ENCODE peak calls at places on chromosomes 5 and 9, in six cellular contexts. E is A549, M is testis, J is heart left ventricle, R is prostate gland, N is H9. D is an unnamed sample.

GRCh38 chr9:110255417-110256141 is 728 bp downstream of the TXN start:
- DNase-seq in R (peak; percentile 55), E (peak; percentile 61), M (peak; percentile 72), J (peak; percentile 57), N (peak; percentile 57), D (peak; percentile 86)

GRCh38 chr5:61322738-61323429 is 9.2 kb upstream of the ZSWIM6 start:
- DNase-seq in M (no peak), E (no peak), R (no peak), N (no peak), J (no peak), D (peak; percentile 53)

GRCh38 chr5:81007637-81008027 is 47.5 kb downstream of the RASGRF2 start:
- DNase-seq in N (no peak), E (no peak), R (no peak), J (no peak), M (no peak), D (no peak)

GRCh38 chr9:117365438-117365837 is 49.4 kb downstream of the ASTN2 start:
- DNase-seq in M (no peak), E (no peak), N (no peak), R (peak; percentile 51), J (no peak), D (no peak)

GRCh38 chr9:114938687-114939575 is 8.5 kb upstream of the TNFSF8 start:
- DNase-seq in J (no peak), R (no peak), E (no peak), N (no peak), M (no peak), D (no peak)

GRCh38 chr5:116600876-116601275 is 26.3 kb upstream of the SEMA6A start:
- DNase-seq in R (no peak), E (no peak), N (no peak), M (no peak), J (no peak), D (no peak)

GRCh38 chr5:65288657-65289056 is 193.1 kb downstream of the ADAMTS6 start:
- DNase-seq in J (no peak), M (no peak), E (no peak), N (no peak), R (no peak), D (no peak)

GRCh38 chr5:177116631-177117373 is 16.8 kb upstream of the NSD1 start:
- DNase-seq in E (no peak), R (peak; percentile 78), M (peak; percentile 93), J (peak; percentile 93), N (peak; percentile 92), D (peak; percentile 92)

GRCh38 chr9:126791406-126792230 is 13.2 kb upstream of the ZBTB43 start:
- DNase-seq in R (no peak), E (peak; percentile 90), M (no peak), N (no peak), J (no peak), D (peak; percentile 10)

GRCh38 chr9:108617661-108618060 is 238.1 kb downstream of the ACTL7B start:
- DNase-seq in N (no peak), J (no peak), M (no peak), E (no peak), R (no peak), D (no peak)

GRCh38 chr5:172680921-172681320 is 39.9 kb downstream of the NEURL1B start:
- DNase-seq in N (no peak), J (no peak), E (no peak), M (no peak), R (no peak), D (no peak)

GRCh38 chr5:116583823-116584222 is 9.2 kb upstream of the SEMA6A start:
- DNase-seq in R (no peak), N (no peak), M (no peak), E (no peak), J (no peak), D (no peak)

GRCh38 chr5:65327582-65327981 is 154.1 kb downstream of the ADAMTS6 start:
- DNase-seq in E (peak; percentile 2), M (no peak), J (no peak), R (no peak), N (no peak), D (no peak)

GRCh38 chr5:114261989-114262388 is 99.9 kb upstream of the KCNN2 start:
- DNase-seq in E (no peak), J (no peak), N (no peak), R (no peak), M (no peak), D (no peak)

GRCh38 chr5:178786859-178787499 is 56.5 kb upstream of the ZNF354A start:
- DNase-seq in N (no peak), R (peak; percentile 38), M (no peak), J (no peak), E (peak; percentile 86), D (no peak)

GRCh38 chr9:967851-968641 is 8.4 kb upstream of the DMRT3 start:
- DNase-seq in E (no peak), N (peak; percentile 76), M (no peak), J (no peak), R (no peak), D (no peak)

GRCh38 chr5:37837101-37838032 is 2.5 kb downstream of the GDNF start:
- DNase-seq in J (peak; percentile 76), E (peak; percentile 69), M (peak; percentile 81), R (peak; percentile 51), N (peak; percentile 76), D (peak; percentile 73)

GRCh38 chr5:128815201-128815600 is 150.1 kb upstream of the SLC27A6 start:
- DNase-seq in J (no peak), M (no peak), E (no peak), R (no peak), N (peak; percentile 69), D (no peak)

DNA sequence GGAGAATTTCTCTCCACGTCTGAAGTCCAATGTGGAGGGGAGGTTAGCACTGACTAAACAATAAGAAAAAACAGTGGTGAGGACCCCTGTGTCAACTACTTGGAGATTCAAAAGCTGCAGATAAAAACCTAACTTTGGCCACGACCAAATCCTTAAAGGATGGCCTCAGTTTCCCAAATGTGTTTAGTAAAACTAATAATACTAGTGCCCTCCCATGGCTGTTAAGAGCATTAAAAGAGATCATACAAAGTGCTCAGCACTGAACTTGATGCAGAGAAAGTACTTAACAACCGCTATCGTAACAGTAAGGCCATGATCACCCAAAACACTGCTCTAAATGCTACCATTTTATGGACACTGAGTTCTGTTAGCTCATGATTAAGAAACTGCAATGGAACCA is 288.4 kb downstream of the EBF1 start:
- DNase-seq in N (no peak), E (no peak), M (no peak), R (no peak), J (no peak), D (no peak)
- H3K4me1 ChIP-seq in N (peaks cover 2% of the 10 kb centered on the region), E (peaks cover 3% of the 10 kb centered on the region), M (no peaks in the 10 kb centered on the region), R (no peaks in the 10 kb centered on the region), J (no peaks in the 10 kb centered on the region), D (peaks cover 6% of the 10 kb centered on the region)

GRCh38 chr5:149632311-149633251 is 51.3 kb downstream of the ARHGEF37 start:
- DNase-seq in R (no peak), M (no peak), N (no peak), E (peak; percentile 34), J (no peak), D (no peak)
- H3K27ac ChIP-seq in R (no peak overlapping the region), M (no peak overlapping the region), N (no peak overlapping the region), E (peak overlapping the region; percentile 24), J (no peak overlapping the region), D (no peak overlapping the region)

DNA sequence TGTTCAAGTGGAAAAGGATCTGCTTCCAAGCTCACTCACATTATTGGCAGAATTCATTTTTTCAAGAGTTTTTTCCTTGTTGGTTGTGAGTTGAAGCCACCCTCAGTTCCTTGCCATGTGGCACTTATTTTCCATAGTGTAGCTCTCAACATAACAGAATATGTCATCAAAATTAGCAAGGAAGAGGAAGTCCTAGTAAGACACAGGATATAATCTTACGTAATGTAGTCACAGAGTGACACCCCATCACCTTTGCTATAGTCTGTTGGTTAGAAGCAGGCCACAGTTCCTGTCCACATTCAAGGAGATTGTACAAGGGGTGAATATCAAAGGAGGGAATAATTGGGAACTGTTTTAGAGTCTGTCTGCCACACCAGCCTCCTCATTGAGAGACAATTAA is 15.7 kb downstream of the IRGM start:
- DNase-seq in J (no peak), M (no peak), R (no peak), E (no peak), N (no peak), D (no peak)
- H3K9me3 ChIP-seq in J (no peaks in the 10 kb centered on the region), M (no peaks in the 10 kb centered on the region), R (no peaks in the 10 kb centered on the region), E (peaks cover 4% of the 10 kb centered on the region), N (no peaks in the 10 kb centered on the region), D (peaks cover 9% of the 10 kb centered on the region)

DNA sequence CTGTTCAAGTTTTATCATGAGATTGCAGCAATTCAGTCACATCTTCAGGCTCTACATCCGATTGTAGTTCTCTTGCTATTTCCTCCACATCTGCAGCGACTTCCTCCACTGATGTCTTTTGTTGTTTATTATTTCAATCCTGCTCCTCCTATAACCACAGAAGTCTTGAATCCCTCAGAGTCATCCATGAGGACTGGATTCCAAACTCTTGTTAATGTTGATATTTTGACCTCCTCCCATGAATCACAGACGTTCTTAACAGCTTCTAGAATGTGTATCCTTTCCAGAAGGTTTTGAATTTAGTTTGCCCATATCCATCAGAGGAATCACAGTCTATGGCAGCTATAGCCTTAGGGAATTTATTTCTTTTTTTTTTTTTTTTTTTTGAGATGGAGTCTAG is 3.6 kb downstream of the FBXO38 start:
- DNase-seq in R (no peak), M (no peak), E (no peak), N (no peak), J (no peak), D (no peak)
- H3K4me1 ChIP-seq in R (peaks cover 23% of the 10 kb centered on the region), M (peaks cover 18% of the 10 kb centered on the region), E (peaks cover 13% of the 10 kb centered on the region), N (no peaks in the 10 kb centered on the region), J (peaks cover 18% of the 10 kb centered on the region), D (peaks cover 44% of the 10 kb centered on the region)

GRCh38 chr5:167726641-167727040 is 564.8 kb upstream of the WWC1 start:
- DNase-seq in E (no peak), J (no peak), M (no peak), N (no peak), R (no peak), D (no peak)
- H3K27ac ChIP-seq in E (no peak overlapping the region), J (no peak overlapping the region), M (no peak overlapping the region), N (no peak overlapping the region), R (no peak overlapping the region), D (no peak overlapping the region)

DNA sequence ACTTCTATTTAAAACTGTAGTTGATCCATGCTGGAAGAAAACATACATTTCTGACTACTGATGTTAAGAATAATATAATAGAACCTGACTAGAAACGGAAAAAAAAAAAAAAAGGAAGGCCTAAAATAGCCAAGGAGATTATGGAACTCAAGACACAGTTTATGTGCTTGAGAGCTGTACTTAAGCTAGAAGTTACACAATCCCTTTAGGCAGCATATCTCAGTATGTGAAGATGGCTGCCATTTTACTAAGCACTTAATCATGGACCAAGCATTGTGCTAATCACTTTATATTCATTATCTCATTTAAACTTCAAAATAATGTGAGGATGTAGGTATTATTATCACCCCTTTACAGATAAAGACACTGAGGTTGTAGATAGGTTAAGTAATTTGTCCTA is 73.0 kb upstream of the NR4A3 start:
- DNase-seq in N (no peak), J (no peak), M (no peak), R (no peak), E (no peak), D (no peak)
- H3K9me3 ChIP-seq in N (no peaks in the 10 kb centered on the region), J (no peaks in the 10 kb centered on the region), M (no peaks in the 10 kb centered on the region), R (no peaks in the 10 kb centered on the region), E (no peaks in the 10 kb centered on the region), D (no peaks in the 10 kb centered on the region)

GRCh38 chr5:76326559-76327351 is 76.3 kb upstream of the IQGAP2 start:
- DNase-seq in J (no peak), N (peak; percentile 63), E (no peak), M (no peak), R (no peak), D (no peak)
- H3K4me1 ChIP-seq in J (no peaks in the 10 kb centered on the region), N (peaks cover 12% of the 10 kb centered on the region), E (no peaks in the 10 kb centered on the region), M (peaks cover 7% of the 10 kb centered on the region), R (peaks cover 12% of the 10 kb centered on the region), D (peaks cover 19% of the 10 kb centered on the region)